ENCODE peak calls at places on chromosomes 4 and X, in eight cellular contexts. X, D, R, F, C, S, J and Q are unnamed samples.

GRCh38 chr4:124462954-124463828 is 249.3 kb downstream of the ANKRD50 start:
- DNase-seq in C (no peak), X (no peak), J (no peak), D (no peak), R (no peak), F (no peak), S (no peak), Q (no peak)

GRCh38 chr4:106421441-106422296 is 53.1 kb upstream of the GIMD1 start:
- DNase-seq in F (peak), C (no peak), J (no peak), S (no peak), D (no peak), X (no peak), R (no peak), Q (peak)

GRCh38 chrX:124406294-124407013 is 60.1 kb downstream of the SH2D1A start:
- DNase-seq in X (peak), S (peak), R (peak), J (peak), C (peak), D (no peak), F (peak), Q (peak)

GRCh38 chr4:4810365-4810764 is 49.1 kb upstream of the MSX1 start:
- DNase-seq in F (no peak), R (no peak), S (no peak), X (peak), J (no peak), C (no peak), D (no peak), Q (no peak)

GRCh38 chrX:23554304-23554703 is 113.0 kb upstream of the PRDX4 start:
- DNase-seq in X (peak), D (no peak), S (peak), R (no peak), C (peak), J (peak), F (peak), Q (peak)

GRCh38 chrX:139113682-139114081 is 402.2 kb upstream of the FGF13 start:
- DNase-seq in X (no peak), S (no peak), F (no peak), C (no peak), R (no peak), J (no peak), D (no peak), Q (no peak)

GRCh38 chrX:150587585-150588503 is 19.4 kb downstream of the MTM1 start:
- DNase-seq in S (peak), R (no peak), J (no peak), F (peak), C (peak), X (peak), D (no peak), Q (no peak)

GRCh38 chr4:38163216-38164006 is 203.2 kb downstream of the PTTG2 start:
- DNase-seq in F (peak), D (no peak), S (no peak), R (peak), J (no peak), C (no peak), X (no peak), Q (no peak)

GRCh38 chr4:150206265-150206664 is 128.0 kb downstream of the DCLK2 start:
- DNase-seq in S (no peak), F (no peak), J (no peak), C (no peak), X (no peak), R (no peak), D (no peak), Q (no peak)

GRCh38 chrX:15384304-15384703 is at the start of gene VEGFD:
- DNase-seq in S (no peak), D (no peak), C (no peak), X (no peak), R (no peak), F (peak), J (no peak), Q (no peak)

GRCh38 chrX:153886915-153887314 is 942 bp upstream of the L1CAM start:
- DNase-seq in D (no peak), J (no peak), R (no peak), X (peak), F (no peak), C (no peak), S (no peak), Q (no peak)

GRCh38 chr4:177079327-177079726 is 230.3 kb upstream of the NEIL3 start:
- DNase-seq in D (no peak), J (no peak), X (no peak), F (no peak), C (no peak), S (no peak), R (no peak), Q (no peak)

GRCh38 chrX:97131886-97132285 is 248.2 kb downstream of the RPA4 start:
- DNase-seq in C (no peak), X (no peak), R (no peak), S (no peak), J (no peak), F (no peak), D (no peak), Q (no peak)

GRCh38 chr4:158020175-158020574 is 152.7 kb downstream of the GASK1B start:
- DNase-seq in D (no peak), J (no peak), S (no peak), F (peak), R (no peak), C (peak), X (no peak), Q (no peak)

GRCh38 chr4:42519803-42520417 is 122.6 kb downstream of the SHISA3 start:
- DNase-seq in X (peak), D (no peak), C (peak), S (peak), J (peak), F (peak), R (peak), Q (peak)

GRCh38 chr4:8296491-8296890 is 26.9 kb downstream of the HTRA3 start:
- DNase-seq in C (no peak), J (no peak), D (peak), F (no peak), X (no peak), R (no peak), S (no peak), Q (no peak)

GRCh38 chr4:151048913-151049312 is 33.8 kb upstream of the LRBA start:
- DNase-seq in D (no peak), X (no peak), J (no peak), C (no peak), S (no peak), F (no peak), R (no peak), Q (no peak)